ENCODE peak calls at places on chromosomes 13 and 19, in six cellular contexts. S is H9, V is IMR-90, C is H1, L is mesenchymal stem cell, M is trophoblast cell. Y is an unnamed sample.

GRCh38 chr19:35545001-35545854 is at the start of gene TMEM147:
- DNase-seq in V (peak; percentile 85), L (peak; percentile 84), C (peak; percentile 50), S (peak; percentile 93), M (peak; percentile 59), Y (peak; percentile 81)

GRCh38 chr19:23439623-23440022 is 44.4 kb upstream of the ZNF91 start:
- DNase-seq in C (no peak), L (no peak), V (no peak), M (no peak), S (peak; percentile 25), Y (no peak)

GRCh38 chr13:67094078-67094477 is 136.1 kb downstream of the PCDH9 start:
- DNase-seq in L (no peak), V (no peak), M (no peak), C (no peak), S (no peak), Y (no peak)

GRCh38 chr19:49528211-49528771 is 488 bp downstream of the RCN3 start:
- DNase-seq in V (peak; percentile 30), L (peak; percentile 58), S (no peak), C (no peak), M (no peak), Y (no peak)

GRCh38 chr19:10862561-10863106 is 8.7 kb upstream of the CARM1 start:
- DNase-seq in C (no peak), V (no peak), M (no peak), S (no peak), L (no peak), Y (no peak)

GRCh38 chr13:113806526-113806925 is 47.5 kb downstream of the TMEM255B start:
- DNase-seq in C (no peak), L (no peak), V (no peak), S (no peak), M (no peak), Y (no peak)

GRCh38 chr13:32087955-32088747 is 56.6 kb downstream of the FRY start:
- DNase-seq in S (no peak), L (peak; percentile 5), M (no peak), V (peak; percentile 75), C (no peak), Y (no peak)

GRCh38 chr13:95247857-95248256 is 53.4 kb downstream of the ABCC4 start:
- DNase-seq in S (no peak), C (no peak), M (peak; percentile 85), V (no peak), L (no peak), Y (no peak)

GRCh38 chr19:33397536-33398360 is 24.2 kb downstream of the CEBPG start:
- DNase-seq in V (no peak), L (no peak), M (no peak), S (peak; percentile 68), C (no peak), Y (no peak)

GRCh38 chr13:51520524-51520923 is 63.7 kb upstream of the WDFY2 start:
- DNase-seq in V (peak; percentile 80), S (no peak), C (no peak), L (peak; percentile 37), M (peak; percentile 73), Y (no peak)

GRCh38 chr13:95509521-95510315 is 42.8 kb upstream of the CLDN10 start:
- DNase-seq in L (peak; percentile 75), S (no peak), M (no peak), V (peak; percentile 10), C (no peak), Y (no peak)

GRCh38 chr13:24261566-24261965 is 47.8 kb upstream of the C1QTNF9 start:
- DNase-seq in V (no peak), M (no peak), C (no peak), L (no peak), S (no peak), Y (no peak)

GRCh38 chr19:2867025-2867991 is at the start of gene ZNF556:
- DNase-seq in V (no peak), S (no peak), M (no peak), L (no peak), C (no peak), Y (no peak)

GRCh38 chr19:29967623-29968022 is 25.6 kb downstream of the URI1 start:
- DNase-seq in S (no peak), V (peak; percentile 37), L (peak; percentile 36), C (no peak), M (no peak), Y (no peak)

GRCh38 chr13:82878536-82878935 is 1003.7 kb downstream of the SLITRK1 start:
- DNase-seq in L (peak; percentile 14), M (no peak), V (no peak), C (no peak), S (no peak), Y (no peak)

GRCh38 chr19:19010551-19010950 is 22.8 kb downstream of the SUGP2 start:
- DNase-seq in V (no peak), C (no peak), M (no peak), L (no peak), S (no peak), Y (no peak)

GRCh38 chr19:8459520-8460260 is 14.9 kb downstream of the HNRNPM start:
- DNase-seq in C (no peak), S (no peak), V (peak; percentile 86), M (peak; percentile 33), L (peak; percentile 67), Y (no peak)

GRCh38 chr13:44103721-44104490 is 224.2 kb downstream of the LACC1 start:
- DNase-seq in L (no peak), M (no peak), V (no peak), C (no peak), S (no peak), Y (no peak)

GRCh38 chr19:35901854-35902661 is at the start of gene HCST:
- DNase-seq in V (peak; percentile 22), M (no peak), C (no peak), S (no peak), L (no peak), Y (no peak)

GRCh38 chr19:2982983-2983350 is 5.6 kb downstream of the TLE6 start:
- DNase-seq in S (no peak), M (peak; percentile 53), L (peak; percentile 54), V (peak; percentile 68), C (no peak), Y (no peak)

GRCh38 chr19:39390460-39390758 is 497 bp downstream of the PAF1 start:
- DNase-seq in S (no peak), L (no peak), C (no peak), M (peak; percentile 27), V (no peak), Y (no peak)

GRCh38 chr19:47109177-47109540 is 4.4 kb downstream of the ZC3H4 start:
- DNase-seq in M (no peak), S (no peak), L (no peak), V (no peak), C (no peak), Y (no peak)

GRCh38 chr19:47106819-47107200 is 6.8 kb downstream of the ZC3H4 start:
- DNase-seq in S (no peak), L (no peak), V (peak; percentile 66), C (no peak), M (no peak), Y (no peak)

GRCh38 chr19:47107201-47107952 is 6.2 kb downstream of the ZC3H4 start:
- DNase-seq in V (peak; percentile 45), M (no peak), S (no peak), C (no peak), L (no peak), Y (no peak)

GRCh38 chr19:47109541-47110375 is 3.8 kb downstream of the ZC3H4 start:
- DNase-seq in L (peak; percentile 65), V (peak; percentile 49), S (no peak), M (no peak), C (no peak), Y (no peak)

DNA sequence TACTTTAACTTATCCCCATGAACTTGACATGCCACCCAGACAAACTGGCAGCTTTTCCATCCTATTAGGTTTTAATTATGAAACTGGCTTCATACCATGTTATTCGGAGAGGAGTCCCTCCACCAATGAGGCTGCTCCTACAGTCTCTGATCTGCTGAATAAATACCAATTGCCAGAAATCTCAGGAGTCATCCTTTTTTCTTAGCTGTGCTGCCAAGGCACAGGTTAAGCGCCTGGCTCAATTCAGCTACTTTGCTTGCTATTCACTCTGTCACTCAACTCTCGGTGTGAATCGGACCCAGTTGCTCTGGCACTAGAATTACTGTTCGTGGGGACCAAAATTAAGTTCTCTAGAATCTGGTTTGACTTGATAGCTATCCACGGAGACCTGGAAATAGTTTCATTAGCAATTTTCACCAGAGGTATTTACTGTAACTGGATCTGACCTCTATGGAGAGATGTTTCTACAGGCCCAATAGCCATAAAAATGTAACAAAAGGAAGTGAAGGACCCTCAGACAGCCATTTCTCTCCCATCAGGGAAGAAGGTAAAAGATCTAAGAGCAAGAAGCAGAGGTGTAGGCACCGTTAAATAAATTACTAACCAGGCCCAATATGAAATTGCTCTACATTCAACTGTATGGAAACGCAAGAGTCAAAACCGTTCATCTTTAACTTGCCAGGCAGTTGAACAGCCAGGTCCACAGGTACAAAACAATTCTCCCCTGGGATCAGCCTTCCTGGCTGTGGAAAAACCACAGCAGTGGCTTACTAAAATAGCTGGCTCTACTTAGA is 5.4 kb downstream of the ZC3H4 start:
- DNase-seq in V (peak; percentile 29), C (no peak), L (no peak), S (no peak), M (no peak), Y (no peak)
- H3K27ac ChIP-seq in V (peak overlapping the region; percentile 17), C (peak overlapping the region; percentile 1), L (peak overlapping the region; percentile 45), S (no peak overlapping the region), M (no peak overlapping the region), Y (peak overlapping the region; percentile 38)

DNA sequence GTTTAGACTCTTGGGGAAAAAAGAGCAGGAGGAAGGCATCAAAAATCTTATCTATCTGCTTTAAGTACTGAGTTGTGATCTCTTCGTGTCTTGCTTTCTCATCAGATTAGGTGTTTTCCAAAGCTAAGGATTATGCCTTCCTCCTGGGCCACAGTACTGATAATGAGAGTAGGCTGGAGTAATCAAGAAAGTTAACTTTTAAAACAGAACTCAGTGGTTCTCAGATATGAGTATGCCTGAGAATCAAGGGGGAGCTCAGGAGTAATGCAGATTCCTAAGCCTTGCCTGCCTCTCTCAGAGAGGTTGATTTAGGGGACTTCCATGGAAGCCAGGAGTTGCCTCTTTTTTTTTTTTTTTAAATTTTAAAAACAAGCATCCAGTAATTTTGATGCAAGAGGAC is 23.5 kb downstream of the CDADC1 start:
- DNase-seq in L (no peak), M (no peak), S (no peak), V (no peak), C (no peak), Y (no peak)
- H2AK5ac ChIP-seq in L (no peak overlapping the region), M (no peak overlapping the region), S (no peak overlapping the region), V (no peak overlapping the region), C (no peak overlapping the region), Y (no peak overlapping the region)

GRCh38 chr13:62908321-62908720 is 1492.7 kb upstream of the PCDH20 start:
- DNase-seq in M (no peak), C (no peak), S (no peak), V (no peak), L (no peak), Y (no peak)
- H3K14ac ChIP-seq in M (no peak overlapping the region), C (no peak overlapping the region), S (no peak overlapping the region), V (no peak overlapping the region), L (no peak overlapping the region), Y (no peak overlapping the region)

DNA sequence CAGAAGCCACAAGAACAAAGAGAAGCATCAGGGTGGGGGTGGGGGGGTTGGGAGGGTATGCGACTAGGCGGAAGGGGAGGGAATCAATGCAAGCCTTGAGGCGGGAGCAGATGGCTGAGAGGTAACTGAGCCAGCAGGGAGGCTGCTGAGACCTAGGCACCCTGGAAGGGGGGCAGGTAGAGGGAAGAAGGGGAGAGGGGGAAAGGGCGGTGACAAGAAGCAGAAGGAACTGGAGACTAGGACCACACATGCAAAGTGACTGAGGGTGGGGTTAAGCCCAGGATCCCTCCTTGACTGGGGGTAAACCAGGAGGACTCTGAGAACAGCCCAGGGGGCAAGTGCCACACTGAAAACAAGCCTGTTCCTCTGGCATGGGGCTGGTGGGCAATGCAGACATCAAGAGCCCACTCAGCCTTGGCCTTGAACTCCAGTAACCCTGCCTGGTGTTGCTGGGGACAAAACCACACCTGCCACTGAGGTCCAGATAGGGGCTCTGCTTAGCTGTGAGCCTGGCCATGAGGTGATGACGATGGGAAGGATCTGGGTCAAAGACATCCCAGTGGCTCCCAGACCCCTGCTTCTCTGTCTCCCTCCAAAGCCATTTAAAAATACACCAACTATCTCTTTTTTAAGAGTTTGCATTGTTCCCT is 20.3 kb downstream of the OPA3 start:
- DNase-seq in M (no peak), C (peak; percentile 53), L (no peak), S (peak; percentile 91), V (no peak), Y (no peak)
- H3K27ac ChIP-seq in M (no peak overlapping the region), C (peak overlapping the region; percentile 24), L (no peak overlapping the region), S (no peak overlapping the region), V (no peak overlapping the region), Y (no peak overlapping the region)

Y was measured in neuronal stem cell.